ENCODE peak calls at places on chromosomes 3 and 15, in seven cellular contexts. B is sigmoid colon, C is lung, F is H9, Y is mammary epithelial cell, A is AG04450, D is PC-9. Q is an unnamed sample.

GRCh38 chr3:64166584-64167155 is 58.6 kb downstream of the PRICKLE2 start:
- DNase-seq in F (peak; percentile 44), D (no peak), C (no peak), B (no peak), A (no peak), Y (no peak), Q (peak; percentile 89)

GRCh38 chr3:9784876-9785443 is 7.3 kb downstream of the TADA3 start:
- DNase-seq in B (no peak), Y (no peak), C (no peak), A (no peak), F (no peak), D (no peak), Q (no peak)

GRCh38 chr3:139307601-139308146 is 36.1 kb upstream of the MRPS22 start:
- DNase-seq in A (no peak), F (no peak), B (no peak), D (no peak), C (no peak), Y (no peak), Q (no peak)

GRCh38 chr3:123584284-123584987 is 417 bp downstream of the HACD2 start:
- DNase-seq in D (no peak), A (no peak), Y (peak; percentile 32), F (no peak), C (no peak), B (peak; percentile 83), Q (no peak)

GRCh38 chr3:150227839-150228238 is 180.3 kb upstream of the TSC22D2 start:
- DNase-seq in C (no peak), A (no peak), Y (no peak), B (no peak), F (peak; percentile 82), D (no peak), Q (peak; percentile 91)

GRCh38 chr3:45198264-45199260 is 27.5 kb downstream of the TMEM158 start:
- DNase-seq in D (peak; percentile 42), C (no peak), F (no peak), Y (no peak), B (no peak), A (no peak), Q (peak; percentile 58)

GRCh38 chr3:107913671-107914070 is 177.2 kb downstream of the CD47 start:
- DNase-seq in A (no peak), D (no peak), C (no peak), B (no peak), F (no peak), Y (no peak), Q (no peak)

GRCh38 chr15:70299931-70300858 is 202.5 kb upstream of the TLE3 start:
- DNase-seq in Y (no peak), F (no peak), B (no peak), C (no peak), A (no peak), D (no peak), Q (peak; percentile 62)

GRCh38 chr3:39251576-39251975 is 28.3 kb downstream of the CX3CR1 start:
- DNase-seq in F (no peak), C (no peak), A (no peak), D (no peak), Y (no peak), B (no peak), Q (no peak)

GRCh38 chr3:49476563-49476962 is 6.5 kb downstream of the DAG1 start:
- DNase-seq in F (no peak), B (no peak), D (no peak), A (no peak), C (no peak), Y (peak; percentile 61), Q (no peak)

GRCh38 chr15:40367038-40367672 is 9.1 kb downstream of the DISP2 start:
- DNase-seq in C (no peak), F (no peak), A (no peak), D (no peak), B (peak; percentile 89), Y (no peak), Q (no peak)

GRCh38 chr15:93072011-93072410 is 17.0 kb downstream of the RGMA start:
- DNase-seq in B (no peak), A (no peak), C (no peak), F (no peak), D (no peak), Y (no peak), Q (peak; percentile 62)

GRCh38 chr15:85831415-85832113 is 36.8 kb upstream of the KLHL25 start:
- DNase-seq in Y (peak; percentile 25), A (no peak), D (no peak), F (peak; percentile 67), B (peak; percentile 80), C (peak; percentile 41), Q (peak; percentile 73)

GRCh38 chr3:134597390-134597975 is 53.3 kb downstream of the KY start:
- DNase-seq in Y (peak; percentile 91), B (no peak), A (no peak), C (no peak), D (peak; percentile 40), F (no peak), Q (peak; percentile 58)

GRCh38 chr3:59783468-59783988 is 733.7 kb upstream of the CFAP20DC start:
- DNase-seq in B (no peak), F (no peak), D (no peak), A (no peak), Y (no peak), C (no peak), Q (no peak)

GRCh38 chr3:99499235-99499798 is 139.1 kb upstream of the COL8A1 start:
- DNase-seq in D (peak; percentile 48), C (no peak), F (no peak), Y (peak; percentile 28), B (no peak), A (no peak), Q (peak; percentile 44)

GRCh38 chr3:5194801-5195509 is 7.4 kb downstream of the EDEM1 start:
- DNase-seq in D (peak; percentile 91), Y (peak; percentile 90), F (no peak), C (no peak), A (peak; percentile 45), B (peak; percentile 72), Q (peak; percentile 77)

GRCh38 chr3:12024959-12025570 is 20.9 kb downstream of the SYN2 start:
- DNase-seq in F (no peak), B (no peak), C (no peak), Y (no peak), A (no peak), D (no peak), Q (peak; percentile 42)

GRCh38 chr3:12025584-12025983 is 21.4 kb downstream of the SYN2 start:
- DNase-seq in D (no peak), F (no peak), Y (no peak), A (no peak), B (no peak), C (no peak), Q (no peak)

DNA sequence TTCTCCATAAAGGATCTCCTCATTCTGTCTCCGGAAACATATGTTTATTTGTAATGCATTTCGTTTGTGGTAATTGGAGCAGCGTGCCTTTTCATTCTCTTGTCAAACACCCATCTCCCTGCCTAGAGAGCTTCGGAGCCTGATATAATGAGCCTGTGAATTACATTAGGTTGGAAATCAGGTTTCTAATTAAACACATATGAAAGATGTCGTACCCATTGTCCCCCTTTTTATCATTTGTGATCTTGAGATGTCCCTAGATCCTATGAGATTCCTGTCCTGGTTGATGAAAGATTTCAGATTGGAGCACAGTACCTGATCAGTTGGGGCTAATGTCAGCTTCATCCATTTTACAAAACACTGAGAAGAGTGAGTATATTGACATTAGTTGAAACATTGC is 23.0 kb downstream of the SYN2 start:
- DNase-seq in D (no peak), C (no peak), B (no peak), F (no peak), Y (no peak), A (no peak), Q (no peak)
- H3K27ac ChIP-seq in D (no peak overlapping the region), C (no peak overlapping the region), B (no peak overlapping the region), F (no peak overlapping the region), Y (no peak overlapping the region), A (no peak overlapping the region), Q (no peak overlapping the region)

GRCh38 chr3:43259626-43260025 is 26.7 kb upstream of the SNRK start:
- DNase-seq in D (peak; percentile 37), Y (peak; percentile 99), C (no peak), F (no peak), A (no peak), B (no peak), Q (no peak)
- H3K27ac ChIP-seq in D (no peak overlapping the region), Y (peak overlapping the region; percentile 63), C (no peak overlapping the region), F (no peak overlapping the region), A (no peak overlapping the region), B (no peak overlapping the region), Q (no peak overlapping the region)

GRCh38 chr3:151320131-151320530 is 3.5 kb upstream of the GPR87 start:
- DNase-seq in F (no peak), C (no peak), A (no peak), B (no peak), D (no peak), Y (no peak), Q (no peak)

GRCh38 chr3:151319613-151320012 is 3.0 kb upstream of the GPR87 start:
- DNase-seq in F (no peak), D (no peak), C (no peak), B (no peak), Y (no peak), A (no peak), Q (no peak)

GRCh38 chr3:151316267-151316991 is at the start of gene GPR87:
- DNase-seq in B (no peak), C (no peak), D (peak; percentile 98), Y (peak; percentile 95), A (no peak), F (no peak), Q (peak; percentile 90)

GRCh38 chr3:151318313-151318712 is 1.7 kb upstream of the GPR87 start:
- DNase-seq in B (no peak), D (no peak), C (no peak), Y (no peak), F (no peak), A (no peak), Q (no peak)

DNA sequence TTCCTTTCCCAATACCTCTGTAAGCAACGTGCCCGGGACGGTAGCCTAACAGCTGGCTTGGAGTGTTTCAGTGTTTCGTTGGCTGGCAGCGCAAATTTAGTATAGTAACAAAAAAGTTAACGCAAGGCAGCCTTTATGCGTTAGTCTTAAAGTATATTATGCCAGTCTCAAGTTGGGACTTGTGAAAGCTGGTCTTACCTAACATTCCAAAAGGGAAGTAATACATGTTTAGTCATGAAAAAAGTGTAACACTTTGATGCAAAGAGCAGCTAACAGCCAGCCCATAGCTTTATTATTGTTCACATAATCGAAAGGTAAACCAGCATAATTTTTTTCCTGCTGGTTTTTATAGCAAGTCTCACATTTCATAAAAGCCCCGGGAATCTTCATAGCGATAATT is 2.3 kb upstream of the GPR87 start:
- DNase-seq in F (no peak), B (no peak), D (no peak), C (no peak), A (no peak), Y (peak; percentile 90), Q (no peak)
- H3K27ac ChIP-seq in F (no peak overlapping the region), B (no peak overlapping the region), D (no peak overlapping the region), C (no peak overlapping the region), A (no peak overlapping the region), Y (peak overlapping the region; percentile 71), Q (no peak overlapping the region)

GRCh38 chr3:33440328-33440577 is at the start of gene UBP1:
- DNase-seq in D (no peak), F (no peak), Y (no peak), B (no peak), C (no peak), A (no peak), Q (no peak)

GRCh38 chr3:33440578-33441321 is 545 bp upstream of the UBP1 start:
- DNase-seq in F (peak; percentile 100), D (peak; percentile 97), A (peak; percentile 100), B (peak; percentile 100), C (peak; percentile 99), Y (peak; percentile 100), Q (peak; percentile 100)

GRCh38 chr3:33441322-33441976 is 1.2 kb upstream of the UBP1 start:
- DNase-seq in F (no peak), Y (no peak), A (no peak), D (peak; percentile 64), B (no peak), C (no peak), Q (no peak)

GRCh38 chr3:33439421-33440327 is 531 bp downstream of the UBP1 start:
- DNase-seq in B (peak; percentile 82), A (no peak), Y (peak; percentile 51), F (peak; percentile 40), C (peak; percentile 56), D (no peak), Q (peak; percentile 62)

GRCh38 chr3:33442190-33442589 is 2.0 kb upstream of the UBP1 start:
- DNase-seq in D (no peak), B (no peak), F (no peak), Y (no peak), A (no peak), C (no peak), Q (no peak)
- H3K27ac ChIP-seq in D (peak overlapping the region; percentile 88), B (peak overlapping the region; percentile 95), F (no peak overlapping the region), Y (no peak overlapping the region), A (no peak overlapping the region), C (no peak overlapping the region), Q (no peak overlapping the region)

Q was measured in mesendoderm.